ENCODE peak calls at places on chromosomes 12 and 14, in eight cellular contexts. N, X, T, V, S, F, K and I are unnamed samples.

GRCh38 chr12:12800406-12801180 is 12.6 kb upstream of the DDX47 start:
- DNase-seq in V (no peak), K (no peak), S (no peak), T (peak), X (no peak), N (no peak), F (no peak), I (no peak)

GRCh38 chr12:102314821-102315220 is 117.2 kb upstream of the PMCH start:
- DNase-seq in K (no peak), N (no peak), S (no peak), V (no peak), X (no peak), T (no peak), F (no peak), I (no peak)

GRCh38 chr14:30125322-30125944 is 197.8 kb upstream of the PRKD1 start:
- DNase-seq in N (no peak), T (no peak), K (no peak), V (no peak), X (no peak), S (no peak), F (no peak), I (no peak)

GRCh38 chr14:77033622-77034521 is 5.4 kb upstream of the IRF2BPL start:
- DNase-seq in S (peak), K (peak), N (peak), V (peak), F (peak), X (peak), T (peak), I (peak)

GRCh38 chr12:121753844-121754264 is 39.6 kb downstream of the RHOF start:
- DNase-seq in X (no peak), V (no peak), F (peak), N (no peak), K (no peak), T (no peak), S (peak), I (no peak)

GRCh38 chr12:33945438-33945784 is 76.9 kb upstream of the ALG10 start:
- DNase-seq in N (no peak), X (no peak), K (no peak), V (no peak), S (no peak), F (no peak), T (no peak), I (no peak)

GRCh38 chr12:51868821-51869489 is 18.9 kb upstream of the ANKRD33 start:
- DNase-seq in K (no peak), V (no peak), S (no peak), T (no peak), N (no peak), F (no peak), X (no peak), I (no peak)

GRCh38 chr14:78611031-78611430 is 440.9 kb downstream of the NRXN3 start:
- DNase-seq in N (no peak), X (no peak), K (no peak), V (no peak), T (no peak), S (no peak), F (no peak), I (no peak)